ENCODE peak calls at places on chromosomes 2 and 18, in eight cellular contexts. G is HCT116, F is body of pancreas, Z is tibial nerve, R is endothelial cell of umbilical vein, E is ovary, Y is GM12892, N is heart left ventricle. B is an unnamed sample.

GRCh38 chr18:40980171-40980570 is 974.9 kb upstream of the PIK3C3 start:
- DNase-seq in F (no peak), Z (no peak), N (no peak), E (no peak), G (no peak), Y (no peak), R (no peak), B (no peak)

GRCh38 chr18:73826098-73826497 is 321.5 kb downstream of the FBXO15 start:
- DNase-seq in Y (no peak), R (no peak), Z (no peak), N (no peak), E (no peak), G (no peak), F (no peak), B (no peak)

GRCh38 chr2:19801367-19802087 is 100.3 kb downstream of the TTC32 start:
- DNase-seq in N (peak), R (peak), Y (no peak), E (peak), G (peak), Z (peak), F (peak), B (peak)

GRCh38 chr2:183093857-183094657 is 15.5 kb downstream of the DUSP19 start:
- DNase-seq in E (no peak), R (peak), N (no peak), Y (no peak), G (no peak), F (no peak), Z (no peak), B (no peak)

GRCh38 chr18:36887055-36887570 is 58.2 kb downstream of the KIAA1328 start:
- DNase-seq in N (no peak), F (no peak), Z (no peak), G (no peak), E (no peak), Y (no peak), R (peak), B (no peak)

GRCh38 chr18:58862851-58863538 is 1.7 kb upstream of the ZNF532 start:
- DNase-seq in R (peak), N (peak), G (peak), E (peak), F (no peak), Z (no peak), Y (peak), B (peak)

GRCh38 chr2:228541794-228542193 is 360.3 kb upstream of the SPHKAP start:
- DNase-seq in R (no peak), E (no peak), Y (no peak), G (no peak), Z (no peak), N (no peak), F (no peak), B (no peak)

GRCh38 chr18:5542393-5543035 is 1.3 kb downstream of the EPB41L3 start:
- DNase-seq in F (peak), G (no peak), E (peak), Y (no peak), Z (no peak), R (peak), N (peak), B (no peak)

GRCh38 chr18:14921547-14921946 is 173.6 kb downstream of the ANKRD30B start:
- DNase-seq in E (no peak), F (no peak), R (no peak), N (no peak), Z (no peak), G (no peak), Y (no peak), B (no peak)

GRCh38 chr18:26482567-26482966 is 65.8 kb downstream of the KCTD1 start:
- DNase-seq in Z (no peak), R (no peak), N (no peak), F (no peak), Y (no peak), G (no peak), E (no peak), B (no peak)

GRCh38 chr18:50709215-50709614 is 110.6 kb downstream of the MRO start:
- DNase-seq in N (no peak), F (no peak), G (no peak), Y (no peak), E (no peak), R (no peak), Z (no peak), B (no peak)

GRCh38 chr2:145006957-145007672 is 487.2 kb upstream of the ZEB2 start:
- DNase-seq in E (no peak), F (peak), Z (peak), Y (no peak), R (peak), G (no peak), N (peak), B (no peak)

GRCh38 chr2:105443610-105444598 is 45.1 kb upstream of the FHL2 start:
- DNase-seq in Z (no peak), G (no peak), N (no peak), E (no peak), Y (no peak), F (no peak), R (no peak), B (no peak)

GRCh38 chr2:28895189-28895893 is 874 bp downstream of the WDR43 start:
- DNase-seq in R (peak), E (no peak), F (peak), Y (peak), G (no peak), Z (no peak), N (peak), B (no peak)

GRCh38 chr18:43661570-43661969 is 384.3 kb upstream of the SYT4 start:
- DNase-seq in Y (no peak), F (peak), N (no peak), Z (no peak), G (no peak), R (peak), E (no peak), B (no peak)

GRCh38 chr18:71252351-71252862 is 963.6 kb downstream of the SOCS6 start:
- DNase-seq in G (no peak), F (no peak), Y (no peak), R (peak), Z (no peak), E (no peak), N (no peak), B (no peak)

GRCh38 chr2:142946941-142947340 is 69.5 kb downstream of the KYNU start:
- DNase-seq in F (no peak), Y (no peak), Z (no peak), R (peak), G (no peak), E (no peak), N (no peak), B (no peak)

GRCh38 chr2:240060977-240061591 is 7.8 kb upstream of the OR6B3 start:
- DNase-seq in Y (no peak), Z (no peak), N (no peak), R (peak), F (peak), G (peak), E (no peak), B (no peak)

GRCh38 chr2:163008642-163009041 is 170.1 kb upstream of the KCNH7 start:
- DNase-seq in Z (no peak), G (no peak), R (no peak), Y (no peak), F (no peak), N (no peak), E (no peak), B (no peak)

GRCh38 chr2:2057125-2057721 is 273.9 kb downstream of the MYT1L start:
- DNase-seq in Y (no peak), N (peak), G (peak), R (peak), F (peak), E (peak), Z (peak), B (no peak)

GRCh38 chr2:127570282-127571250 is 35.1 kb downstream of the MYO7B start:
- DNase-seq in G (no peak), F (peak), E (peak), R (no peak), Z (no peak), N (peak), Y (no peak), B (peak)

GRCh38 chr2:37154790-37155189 is 2.0 kb downstream of the EIF2AK2 start:
- DNase-seq in Z (no peak), N (no peak), R (no peak), F (no peak), G (no peak), Y (peak), E (no peak), B (no peak)

GRCh38 chr2:214410918-214411554 is at the start of gene VWC2L:
- DNase-seq in N (peak), Y (no peak), Z (peak), G (peak), R (peak), F (peak), E (peak), B (peak)

GRCh38 chr2:4715065-4715464 is 977.1 kb upstream of the SOX11 start:
- DNase-seq in E (no peak), N (no peak), Z (no peak), Y (no peak), R (peak), F (no peak), G (no peak), B (no peak)

GRCh38 chr18:62407660-62408059 is 82.5 kb downstream of the TNFRSF11A start:
- DNase-seq in R (no peak), Z (no peak), F (no peak), G (no peak), N (no peak), Y (no peak), E (no peak), B (no peak)

GRCh38 chr2:69581774-69582581 is 61.6 kb downstream of the AAK1 start:
- DNase-seq in R (no peak), F (peak), Y (no peak), N (no peak), G (no peak), E (no peak), Z (no peak), B (peak)

GRCh38 chr2:240818543-240819403 is 1.2 kb downstream of the KIF1A start:
- DNase-seq in Z (no peak), R (no peak), F (peak), Y (no peak), E (no peak), N (no peak), G (no peak), B (peak)

GRCh38 chr18:78754311-78755043 is 225.1 kb upstream of the SALL3 start:
- DNase-seq in Y (no peak), G (no peak), F (no peak), N (no peak), Z (no peak), E (no peak), R (no peak), B (no peak)

GRCh38 chr18:76822510-76823165 is at the start of gene ZNF236:
- DNase-seq in E (peak), G (no peak), Z (peak), R (peak), F (peak), Y (peak), N (peak), B (peak)

GRCh38 chr2:235032949-235033348 is 81.1 kb downstream of the SH3BP4 start:
- DNase-seq in Y (no peak), R (no peak), E (peak), F (no peak), G (no peak), N (no peak), Z (no peak), B (no peak)

GRCh38 chr18:2981212-2981728 is 31.7 kb downstream of the LPIN2 start:
- DNase-seq in Y (no peak), N (no peak), R (peak), G (no peak), E (no peak), Z (no peak), F (no peak), B (no peak)

GRCh38 chr18:160831-161570 is 2.6 kb downstream of the USP14 start:
- DNase-seq in E (no peak), Z (no peak), G (no peak), N (no peak), Y (no peak), F (no peak), R (no peak), B (no peak)

GRCh38 chr2:13558368-13558767 is 841.6 kb downstream of the TRIB2 start:
- DNase-seq in R (no peak), F (no peak), N (no peak), Z (no peak), E (no peak), Y (no peak), G (no peak), B (no peak)

GRCh38 chr2:160125366-160125765 is 63.0 kb upstream of the PLA2R1 start:
- DNase-seq in E (no peak), F (no peak), R (no peak), N (no peak), G (no peak), Y (no peak), Z (no peak), B (no peak)

GRCh38 chr2:15647622-15648590 is 56.2 kb downstream of the DDX1 start:
- DNase-seq in G (no peak), R (no peak), N (no peak), Y (no peak), F (no peak), Z (no peak), E (no peak), B (peak)

GRCh38 chr2:19866741-19867140 is 35.0 kb downstream of the TTC32 start:
- DNase-seq in N (no peak), G (no peak), E (no peak), Y (no peak), F (no peak), Z (no peak), R (no peak), B (no peak)

GRCh38 chr2:101899257-101899656 is 92.5 kb upstream of the IL1R2 start:
- DNase-seq in Y (no peak), N (no peak), E (no peak), F (no peak), G (no peak), R (no peak), Z (no peak), B (no peak)

GRCh38 chr2:101902169-101902568 is 89.6 kb upstream of the IL1R2 start:
- DNase-seq in N (no peak), Z (no peak), R (no peak), F (no peak), Y (no peak), E (no peak), G (no peak), B (no peak)

GRCh38 chr2:101901241-101901640 is 90.5 kb upstream of the IL1R2 start:
- DNase-seq in N (no peak), Y (no peak), Z (no peak), F (no peak), R (no peak), E (no peak), G (no peak), B (no peak)

GRCh38 chr2:101899871-101900270 is 91.9 kb upstream of the IL1R2 start:
- DNase-seq in R (no peak), F (no peak), E (no peak), Z (no peak), Y (no peak), G (no peak), N (no peak), B (no peak)

DNA sequence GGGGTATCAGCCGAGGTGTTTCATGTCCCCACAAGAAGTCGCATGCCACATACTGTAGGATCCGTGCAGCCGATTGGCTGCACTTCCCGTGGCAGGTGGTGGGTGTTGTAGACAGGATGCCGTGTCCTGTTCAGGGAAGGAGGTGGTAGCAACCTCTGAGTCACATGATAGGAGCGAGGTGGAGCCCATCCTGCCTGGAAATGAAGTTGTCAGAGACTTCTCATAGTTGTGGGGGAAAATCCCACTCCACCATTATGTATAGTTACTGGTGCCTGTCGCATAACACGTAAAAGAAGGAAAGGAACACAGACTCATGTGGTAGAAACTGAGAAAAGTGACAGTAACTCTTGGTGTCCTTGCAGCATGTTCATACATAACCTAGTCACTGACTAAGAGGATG is 91.4 kb upstream of the IL1R2 start:
- DNase-seq in R (peak), Y (no peak), G (no peak), N (no peak), Z (no peak), E (no peak), F (no peak), B (no peak)
- TF ChIP-seq POLR2A in R (no peak), Y (no peak), G (no peak), N (no peak), Z (no peak), E (no peak), F (no peak), B (no peak)

DNA sequence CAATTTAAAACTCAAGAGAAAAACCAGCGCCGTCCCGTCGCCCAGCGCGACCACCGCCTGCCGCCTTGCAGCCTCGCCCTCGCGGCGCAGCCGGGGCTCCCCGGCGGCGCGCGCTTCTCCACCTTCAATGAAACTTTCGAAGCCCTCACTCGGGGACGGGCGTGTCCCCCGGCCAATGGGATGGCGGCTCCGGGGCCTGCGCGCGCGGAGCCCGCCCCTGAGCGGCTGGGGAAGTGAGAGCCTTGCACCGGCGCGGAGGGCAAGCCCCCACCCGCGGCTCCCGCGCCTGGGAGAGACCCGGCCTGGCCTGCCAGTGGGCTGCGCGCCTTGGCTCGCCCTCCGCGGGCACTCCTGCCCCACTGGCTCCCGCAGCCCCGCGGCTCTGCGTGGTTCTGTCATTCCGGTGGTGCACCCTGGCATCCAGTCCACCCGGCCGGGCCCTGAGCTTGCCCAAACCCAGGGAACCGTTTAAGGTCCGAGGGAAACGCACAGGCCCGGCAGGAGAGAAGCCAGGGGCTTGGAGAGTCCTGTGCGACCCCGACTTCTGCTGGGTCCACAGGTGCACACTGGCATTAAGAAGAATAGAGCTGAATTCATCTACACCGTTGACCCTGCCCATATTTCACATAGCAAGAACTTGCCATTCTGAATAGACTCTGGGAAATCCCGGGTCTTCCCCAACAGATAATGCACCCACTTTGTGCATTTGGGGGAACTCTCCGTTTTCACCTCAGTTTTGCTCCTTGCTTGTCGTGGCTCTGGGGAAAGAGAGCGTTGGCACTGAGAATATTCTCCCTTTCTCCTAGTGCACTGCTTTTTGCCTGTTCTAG is at the start of gene PIEZO2:
- DNase-seq in Z (peak), Y (peak), N (peak), F (peak), E (peak), R (peak), G (no peak), B (peak)
- TF ChIP-seq POLR2A in Z (peak), Y (peak), N (no peak), F (no peak), E (no peak), R (no peak), G (no peak), B (no peak)

GRCh38 chr2:226800941-226801784 is 1.5 kb upstream of the IRS1 start:
- DNase-seq in Z (peak), Y (peak), E (peak), G (no peak), F (peak), R (peak), N (peak), B (peak)

GRCh38 chr2:226797989-226798421 is 1.6 kb downstream of the IRS1 start:
- DNase-seq in R (no peak), E (no peak), Y (no peak), Z (no peak), N (no peak), F (no peak), G (no peak), B (no peak)

GRCh38 chr2:226799976-226800940 is 638 bp upstream of the IRS1 start:
- DNase-seq in G (no peak), Y (no peak), R (no peak), E (no peak), N (no peak), F (peak), Z (no peak), B (no peak)

GRCh38 chr2:226798422-226799210 is 1.0 kb downstream of the IRS1 start:
- DNase-seq in R (no peak), N (peak), Y (peak), E (peak), Z (no peak), G (no peak), F (peak), B (peak)

DNA sequence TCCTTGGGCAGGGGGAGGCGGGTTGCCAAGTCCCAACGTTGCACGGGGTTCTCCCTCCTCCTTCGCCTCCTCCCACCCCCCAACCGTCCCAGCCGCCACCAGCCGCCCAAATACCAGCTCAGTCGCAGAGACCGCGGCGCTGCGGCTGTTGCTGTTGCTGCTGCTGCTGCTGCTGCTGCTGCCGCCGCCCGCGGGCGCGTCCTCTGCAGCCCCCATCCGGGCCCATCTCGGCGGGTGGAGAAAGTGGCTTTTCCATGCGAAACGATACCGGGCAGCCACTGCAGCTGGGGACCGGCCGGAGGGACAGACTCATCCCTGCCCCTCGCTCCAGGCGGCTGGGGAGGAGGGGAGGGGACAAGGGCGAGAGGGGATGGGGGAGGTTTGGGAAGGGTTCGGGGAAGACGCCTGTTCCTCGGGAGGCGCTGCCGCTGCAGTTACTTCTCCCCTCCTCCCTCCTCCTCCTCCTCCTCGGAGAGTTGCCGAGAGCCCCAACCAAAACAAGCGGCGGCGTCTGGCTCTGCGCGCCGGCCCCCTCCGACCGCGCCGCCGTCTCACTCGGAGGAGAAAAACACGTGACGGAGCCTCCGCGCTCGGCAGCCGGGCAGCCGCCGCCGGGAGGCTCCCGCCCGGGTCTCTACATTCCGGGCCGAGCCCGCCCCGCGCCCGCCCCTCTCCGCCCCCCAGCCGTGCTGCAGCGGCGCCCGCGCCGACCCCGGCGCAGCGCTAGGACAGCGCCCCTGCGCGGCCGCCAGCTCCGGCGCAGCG is at the start of gene IRS1:
- DNase-seq in Z (no peak), N (peak), G (peak), Y (peak), R (peak), E (peak), F (peak), B (peak)
- TF ChIP-seq POLR2A in Z (no peak), N (no peak), G (no peak), Y (no peak), R (no peak), E (no peak), F (peak), B (peak)

GRCh38 chr2:43226955-43227829 is 786 bp upstream of the ZFP36L2 start:
- DNase-seq in R (peak), E (peak), Y (peak), N (peak), Z (peak), F (peak), G (peak), B (peak)
- TF ChIP-seq POLR2A in R (peak), E (peak), Y (no peak), N (no peak), Z (peak), F (peak), G (no peak), B (peak)

DNA sequence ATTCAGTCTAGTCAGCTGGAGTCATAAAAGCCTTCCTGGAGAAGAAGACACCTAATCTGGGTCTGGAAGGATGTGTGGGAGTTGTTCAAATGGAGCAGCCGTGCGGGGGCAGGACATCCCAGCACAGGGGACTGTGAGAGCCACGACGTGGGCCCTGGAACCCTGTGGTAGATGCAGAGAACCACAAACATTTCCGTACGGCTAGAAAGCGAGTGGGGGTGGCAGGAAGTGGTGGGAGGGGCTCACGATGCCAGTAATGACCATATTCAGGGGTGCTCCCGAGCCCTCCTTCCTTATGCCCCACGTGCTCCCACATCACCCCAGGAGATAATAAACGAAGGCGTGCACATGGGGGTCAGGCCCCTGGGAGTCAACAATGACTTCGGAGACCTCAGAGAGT is 21.0 kb upstream of the COL6A3 start:
- DNase-seq in F (no peak), R (no peak), G (no peak), E (peak), Z (no peak), N (no peak), Y (peak), B (no peak)
- TF ChIP-seq POLR2A in F (no peak), R (no peak), G (no peak), E (no peak), Z (no peak), N (no peak), Y (no peak), B (no peak)

B was measured in upper lobe of left lung.